ENCODE peak calls at places on chromosomes 6 and 20, in six cellular contexts. One of them, this sample, is unnamed.

GRCh38 chr6:75115501-75115900 is 90.4 kb downstream of the COL12A1 start:
- DNase-seq in NB4: no peak
- DNase-seq in dermis microvascular lymphatic vessel endothelial cell: no peak
- DNase-seq in Calu3: no peak
- DNase-seq in CD4-positive, alpha-beta memory T cell: no peak
- DNase-seq in fibroblast of lung: no peak
- DNase-seq in this sample: no peak

GRCh38 chr20:63772781-63773520 is 33.4 kb downstream of the SLC2A4RG start:
- DNase-seq in fibroblast of lung: no peak
- DNase-seq in CD4-positive, alpha-beta memory T cell: no peak
- DNase-seq in NB4: peak
- DNase-seq in dermis microvascular lymphatic vessel endothelial cell: no peak
- DNase-seq in Calu3: no peak
- DNase-seq in this sample: no peak

GRCh38 chr6:38033442-38033982 is 214.0 kb downstream of the ZFAND3 start:
- DNase-seq in NB4: no peak
- DNase-seq in fibroblast of lung: no peak
- DNase-seq in CD4-positive, alpha-beta memory T cell: no peak
- DNase-seq in Calu3: no peak
- DNase-seq in dermis microvascular lymphatic vessel endothelial cell: no peak
- DNase-seq in this sample: no peak

GRCh38 chr20:47620808-47621805 is 119.4 kb downstream of the NCOA3 start:
- DNase-seq in CD4-positive, alpha-beta memory T cell: peak
- DNase-seq in NB4: peak
- DNase-seq in dermis microvascular lymphatic vessel endothelial cell: peak
- DNase-seq in fibroblast of lung: peak
- DNase-seq in Calu3: peak
- DNase-seq in this sample: no peak

GRCh38 chr6:47714802-47715201 is 16.4 kb downstream of the ADGRF4 start:
- DNase-seq in Calu3: no peak
- DNase-seq in dermis microvascular lymphatic vessel endothelial cell: no peak
- DNase-seq in CD4-positive, alpha-beta memory T cell: no peak
- DNase-seq in fibroblast of lung: no peak
- DNase-seq in NB4: peak
- DNase-seq in this sample: no peak

GRCh38 chr20:37229300-37229699 is 32.3 kb downstream of the GHRH start:
- DNase-seq in CD4-positive, alpha-beta memory T cell: no peak
- DNase-seq in fibroblast of lung: no peak
- DNase-seq in Calu3: no peak
- DNase-seq in NB4: no peak
- DNase-seq in dermis microvascular lymphatic vessel endothelial cell: no peak
- DNase-seq in this sample: peak

GRCh38 chr6:10516953-10517352 is 4.2 kb upstream of the GCNT2 start:
- DNase-seq in fibroblast of lung: no peak
- DNase-seq in NB4: no peak
- DNase-seq in dermis microvascular lymphatic vessel endothelial cell: no peak
- DNase-seq in CD4-positive, alpha-beta memory T cell: no peak
- DNase-seq in Calu3: no peak
- DNase-seq in this sample: no peak

GRCh38 chr6:39904946-39905639 is 29.2 kb downstream of the MOCS1 start:
- DNase-seq in Calu3: no peak
- DNase-seq in dermis microvascular lymphatic vessel endothelial cell: no peak
- DNase-seq in fibroblast of lung: no peak
- DNase-seq in CD4-positive, alpha-beta memory T cell: no peak
- DNase-seq in NB4: no peak
- DNase-seq in this sample: no peak

GRCh38 chr6:158653577-158654354 is 3.9 kb downstream of the SYTL3 start:
- DNase-seq in CD4-positive, alpha-beta memory T cell: peak
- DNase-seq in NB4: peak
- DNase-seq in fibroblast of lung: peak
- DNase-seq in Calu3: no peak
- DNase-seq in dermis microvascular lymphatic vessel endothelial cell: peak
- DNase-seq in this sample: no peak

GRCh38 chr6:36762123-36762522 is 64.5 kb downstream of the RAB44 start:
- DNase-seq in Calu3: no peak
- DNase-seq in NB4: no peak
- DNase-seq in dermis microvascular lymphatic vessel endothelial cell: no peak
- DNase-seq in fibroblast of lung: no peak
- DNase-seq in CD4-positive, alpha-beta memory T cell: no peak
- DNase-seq in this sample: no peak

GRCh38 chr20:63162206-63162770 is 53.6 kb downstream of the YTHDF1 start:
- DNase-seq in NB4: no peak
- DNase-seq in dermis microvascular lymphatic vessel endothelial cell: no peak
- DNase-seq in CD4-positive, alpha-beta memory T cell: no peak
- DNase-seq in fibroblast of lung: no peak
- DNase-seq in Calu3: no peak
- DNase-seq in this sample: no peak

GRCh38 chr20:36802326-36803223 is 29.0 kb upstream of the DSN1 start:
- DNase-seq in CD4-positive, alpha-beta memory T cell: no peak
- DNase-seq in dermis microvascular lymphatic vessel endothelial cell: peak
- DNase-seq in fibroblast of lung: peak
- DNase-seq in Calu3: no peak
- DNase-seq in NB4: peak
- DNase-seq in this sample: no peak

GRCh38 chr6:89475634-89476033 is 42.7 kb downstream of the ANKRD6 start:
- DNase-seq in CD4-positive, alpha-beta memory T cell: peak
- DNase-seq in fibroblast of lung: peak
- DNase-seq in dermis microvascular lymphatic vessel endothelial cell: peak
- DNase-seq in NB4: peak
- DNase-seq in Calu3: no peak
- DNase-seq in this sample: no peak

This sample was measured in ELF-1.